ENCODE peak calls at places on chromosomes 4 and X, in seven cellular contexts. A is mucosa of descending colon, B is NT2/D1, S is IMR-90, K is uterus, L is psoas muscle, G is lung. Y is an unnamed sample. For H3K4me1, the result is how much of the 10 kb centered on the place peaks cover.

GRCh38 chrX:1577845-1578244 is 13.6 kb upstream of the AKAP17A start:
- DNase-seq in G (peak), A (no peak), B (no peak), K (no peak), S (no peak), L (no peak), Y (no peak)

GRCh38 chr4:167897116-167897515 is 195.2 kb upstream of the ANXA10 start:
- DNase-seq in B (no peak), L (no peak), G (no peak), A (no peak), K (no peak), S (peak), Y (no peak)

GRCh38 chr4:179165862-179166261 is 1723.6 kb upstream of the AGA start:
- DNase-seq in S (no peak), A (no peak), K (no peak), L (no peak), B (no peak), G (no peak), Y (no peak)

GRCh38 chr4:108878781-108879180 is 115.9 kb upstream of the ETNPPL start:
- DNase-seq in L (no peak), S (no peak), G (no peak), K (no peak), B (no peak), A (no peak), Y (no peak)

GRCh38 chrX:118350221-118350620 is 4.3 kb downstream of the WDR44 start:
- DNase-seq in K (no peak), G (no peak), B (no peak), L (no peak), A (no peak), S (peak), Y (no peak)

GRCh38 chrX:103151799-103152198 is 58.9 kb upstream of the NXF3 start:
- DNase-seq in L (no peak), S (no peak), G (no peak), A (no peak), B (no peak), K (no peak), Y (no peak)

GRCh38 chr4:73603854-73604584 is 16.2 kb downstream of the RASSF6 start:
- DNase-seq in L (no peak), B (no peak), K (no peak), S (peak), A (no peak), G (no peak), Y (no peak)

GRCh38 chr4:84237008-84237407 is 262.1 kb downstream of the NKX6-1 start:
- DNase-seq in S (no peak), K (no peak), L (no peak), B (no peak), G (no peak), A (no peak), Y (no peak)

GRCh38 chrX:10166248-10166716 is 9.5 kb downstream of the CLCN4 start:
- DNase-seq in K (no peak), S (no peak), A (no peak), B (no peak), G (no peak), L (no peak), Y (no peak)

GRCh38 chr4:172857026-172857425 is 311.6 kb upstream of the GALNT7 start:
- DNase-seq in L (no peak), G (no peak), K (no peak), S (no peak), A (no peak), B (no peak), Y (no peak)

GRCh38 chrX:148363836-148364235 is 136.6 kb upstream of the AFF2 start:
- DNase-seq in K (no peak), G (no peak), A (no peak), S (no peak), L (no peak), B (no peak), Y (no peak)
- H3K4me3 ChIP-seq in K (no peak), G (no peak), A (no peak), S (no peak), L (no peak), B (no peak), Y (no peak)

GRCh38 chrX:113192418-113192817 is 351.8 kb upstream of the AMOT start:
- DNase-seq in A (no peak), S (no peak), B (no peak), K (no peak), L (no peak), G (no peak), Y (no peak)

DNA sequence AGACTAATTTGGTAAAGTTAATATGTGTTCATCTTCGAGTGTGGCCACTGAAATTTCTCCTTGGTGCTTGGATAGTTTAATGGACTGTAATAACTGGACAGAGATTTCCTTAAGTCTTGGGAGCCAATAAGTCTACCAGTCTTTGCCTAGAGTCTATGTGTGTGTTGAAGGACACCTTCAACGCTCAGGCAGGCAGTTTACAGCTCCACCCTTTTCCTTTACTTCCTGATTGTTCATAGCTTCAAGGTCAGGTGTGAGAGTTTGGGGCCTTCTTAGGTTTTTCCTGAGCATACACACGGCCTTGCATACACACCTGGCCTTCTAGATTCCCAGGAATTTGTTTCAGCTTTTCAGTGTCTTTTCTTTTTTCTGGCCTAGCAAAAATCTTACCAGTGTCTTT is 355.3 kb upstream of the AMOT start:
- DNase-seq in B (no peak), G (no peak), K (no peak), L (no peak), S (no peak), A (no peak), Y (no peak)
- H3K4me1 ChIP-seq in B (under half), G (under half), K (under half), L (under half), S (under half), A (under half), Y (under half)

GRCh38 chr4:93827272-93827947 is 1.1 kb upstream of the ATOH1 start:
- DNase-seq in G (no peak), L (no peak), B (no peak), S (no peak), A (peak), K (no peak), Y (no peak)

GRCh38 chr4:93830090-93830818 is 1.7 kb downstream of the ATOH1 start:
- DNase-seq in A (no peak), S (no peak), L (no peak), B (no peak), G (no peak), K (no peak), Y (no peak)

GRCh38 chr4:93829531-93830089 is 1.1 kb downstream of the ATOH1 start:
- DNase-seq in B (no peak), K (no peak), S (no peak), L (no peak), A (peak), G (no peak), Y (no peak)

GRCh38 chr4:93828830-93829530 is 427 bp downstream of the ATOH1 start:
- DNase-seq in S (no peak), G (no peak), B (no peak), K (no peak), A (peak), L (peak), Y (no peak)

GRCh38 chr4:93828332-93828829 is at the start of gene ATOH1:
- DNase-seq in A (peak), K (no peak), G (no peak), S (no peak), B (peak), L (peak), Y (no peak)
- H3K4me3 ChIP-seq in A (peak), K (no peak), G (no peak), S (peak), B (peak), L (peak), Y (peak)

DNA sequence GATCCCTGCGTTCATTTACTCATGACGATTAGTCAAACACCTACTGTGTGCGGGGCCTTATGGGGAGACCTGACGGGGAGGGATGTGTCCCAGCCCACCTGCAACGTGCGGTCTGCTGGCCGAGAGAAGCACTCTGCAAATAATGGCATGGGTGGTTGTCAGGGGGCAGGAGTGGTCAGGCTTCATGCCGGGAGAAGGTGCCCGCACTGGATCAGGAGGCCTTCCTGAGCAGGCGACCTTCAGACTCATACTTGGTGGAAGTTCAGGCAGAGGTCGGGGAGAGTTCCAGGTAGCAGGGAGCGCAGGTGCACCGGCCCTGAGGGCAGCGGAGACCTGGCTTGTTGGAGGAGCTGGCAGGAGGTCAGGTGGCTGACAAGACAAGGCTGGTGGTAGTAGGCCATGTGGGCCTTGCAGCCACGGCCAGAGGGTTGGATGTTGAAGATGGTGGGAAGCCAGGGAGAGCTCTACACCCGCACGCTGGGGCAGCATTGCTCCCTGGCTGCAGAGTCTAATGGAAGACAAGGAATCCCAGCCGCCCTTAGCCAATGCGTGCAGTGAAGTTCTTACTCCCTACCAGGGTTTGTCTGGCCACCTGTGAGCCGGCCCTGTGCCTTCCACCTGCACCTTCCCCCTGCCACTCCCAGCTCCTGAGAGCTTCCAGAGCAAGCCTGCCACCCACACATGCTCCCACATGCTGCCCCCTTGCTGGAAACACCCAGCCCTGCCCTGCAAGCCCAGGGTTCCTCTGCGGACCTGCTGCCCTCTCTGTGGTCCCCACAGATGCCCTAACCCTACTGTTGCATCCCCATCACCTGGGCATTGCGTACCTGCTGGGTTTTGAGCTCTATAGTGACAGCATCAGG is 97.3 kb downstream of the PSAPL1 start:
- DNase-seq in S (no peak), K (no peak), A (no peak), G (no peak), L (peak), B (no peak), Y (no peak)
- H3K4me1 ChIP-seq in S (under half), K (under half), A (under half), G (under half), L (under half), B (under half), Y (under half)

Y was measured in tibial nerve.